ENCODE peak calls at places on chromosomes 16 and 17, in six cellular contexts. W is activated T-cell treated with anti-CD3 and anti-CD28 coated beads for 24 hours; H is stimulated activated CD4-positive, alpha-beta T cell treated with anti-CD3 and anti-CD28 coated beads, Interleukin-4, amount 100 ng/mL, for 1 hour; L is sciatic nerve; D is WTC11; J is activated gamma-delta T cell. P is an unnamed sample.

GRCh38 chr17:67365762-67366192 is 600 bp downstream of the PSMD12 start:
- DNase-seq in D (no peak), H (no peak), J (no peak), L (no peak), W (peak; percentile 29), P (no peak)

GRCh38 chr16:51960931-51961330 is 586.0 kb downstream of the TOX3 start:
- DNase-seq in L (no peak), H (no peak), D (no peak), W (no peak), J (no peak), P (no peak)

GRCh38 chr16:3058173-3059030 is 7.0 kb upstream of the IL32 start:
- DNase-seq in W (no peak), J (no peak), L (no peak), H (peak; percentile 57), D (peak; percentile 76), P (peak; percentile 28)

GRCh38 chr16:11687606-11688519 is 19.6 kb downstream of the SNN start:
- DNase-seq in L (no peak), W (no peak), J (no peak), H (no peak), D (no peak), P (no peak)

GRCh38 chr17:16025202-16025601 is 25.6 kb downstream of the TTC19 start:
- DNase-seq in L (no peak), D (no peak), H (no peak), W (no peak), J (no peak), P (no peak)

GRCh38 chr17:216625-217024 is 35.2 kb upstream of the DOC2B start:
- DNase-seq in W (no peak), J (no peak), D (no peak), L (no peak), H (no peak), P (no peak)

GRCh38 chr16:26194526-26194925 is 502.8 kb downstream of the HS3ST4 start:
- DNase-seq in J (no peak), H (no peak), D (no peak), W (no peak), L (no peak), P (no peak)

GRCh38 chr17:7781467-7781866 is 52.5 kb upstream of the KDM6B start:
- DNase-seq in L (no peak), D (no peak), H (no peak), W (no peak), J (no peak), P (no peak)

GRCh38 chr17:7018331-7018964 is 4.4 kb upstream of the BCL6B start:
- DNase-seq in L (no peak), J (no peak), W (no peak), H (no peak), D (no peak), P (no peak)

GRCh38 chr17:50914510-50914849 is 48.3 kb upstream of the TOB1 start:
- DNase-seq in H (no peak), D (no peak), W (no peak), L (no peak), J (no peak), P (no peak)

GRCh38 chr17:72587156-72587555 is 466.3 kb downstream of the SOX9 start:
- DNase-seq in J (no peak), L (no peak), H (no peak), D (no peak), W (no peak), P (no peak)

GRCh38 chr16:30185683-30186421 is 2.5 kb downstream of the CORO1A start:
- DNase-seq in H (peak; percentile 72), D (no peak), J (peak; percentile 76), W (peak; percentile 70), L (no peak), P (no peak)

GRCh38 chr16:71258371-71258770 is 27.8 kb upstream of the HYDIN start:
- DNase-seq in D (no peak), J (no peak), L (no peak), H (no peak), W (no peak), P (no peak)

GRCh38 chr16:2773188-2773968 is 3.7 kb downstream of the ELOB start:
- DNase-seq in W (no peak), H (no peak), D (no peak), J (no peak), L (no peak), P (no peak)

GRCh38 chr17:20206068-20206467 is 196.9 kb downstream of the SPECC1 start:
- DNase-seq in J (no peak), H (peak; percentile 18), W (peak; percentile 10), D (no peak), L (no peak), P (no peak)

GRCh38 chr17:16428098-16428882 is 12.9 kb downstream of the TRPV2 start:
- DNase-seq in W (peak; percentile 51), L (no peak), J (no peak), H (peak; percentile 67), D (peak; percentile 74), P (no peak)

GRCh38 chr17:78962345-78962983 is 17.3 kb downstream of the LGALS3BP start:
- DNase-seq in J (no peak), L (no peak), D (no peak), H (no peak), W (no peak), P (peak; percentile 10)

GRCh38 chr17:59165933-59166342 is 10.4 kb downstream of the PRR11 start:
- DNase-seq in D (peak; percentile 57), W (peak; percentile 11), J (no peak), H (peak; percentile 26), L (no peak), P (peak; percentile 29)

GRCh38 chr17:62111562-62112180 is 46.6 kb upstream of the MED13 start:
- DNase-seq in L (no peak), H (no peak), D (no peak), J (no peak), W (no peak), P (no peak)

GRCh38 chr17:19943026-19943425 is 34.6 kb downstream of the AKAP10 start:
- DNase-seq in H (no peak), J (no peak), W (no peak), D (no peak), L (no peak), P (no peak)

GRCh38 chr17:31788571-31788946 is 70.5 kb downstream of the COPRS start:
- DNase-seq in D (no peak), L (no peak), W (no peak), H (no peak), J (no peak), P (no peak)

GRCh38 chr17:19897108-19897854 is 29.5 kb upstream of the ULK2 start:
- DNase-seq in W (no peak), D (no peak), H (no peak), J (no peak), L (peak; percentile 72), P (no peak)

GRCh38 chr17:50290074-50290702 is 15.9 kb downstream of the TMEM92 start:
- DNase-seq in D (no peak), L (no peak), W (no peak), H (no peak), J (no peak), P (peak; percentile 34)

GRCh38 chr16:23578096-23578830 is 17.9 kb downstream of the NDUFAB1 start:
- DNase-seq in L (no peak), H (no peak), D (no peak), W (no peak), J (no peak), P (no peak)

GRCh38 chr16:72811188-72811720 is 236.7 kb downstream of the ZFHX3 start:
- DNase-seq in J (no peak), L (no peak), W (no peak), D (no peak), H (no peak), P (no peak)

GRCh38 chr16:50295541-50296132 is 29.3 kb downstream of the ADCY7 start:
- DNase-seq in W (no peak), D (no peak), J (no peak), H (no peak), L (no peak), P (no peak)

GRCh38 chr17:31448467-31449077 is 57.1 kb downstream of the RAB11FIP4 start:
- DNase-seq in J (no peak), D (no peak), L (no peak), W (no peak), H (no peak), P (no peak)

GRCh38 chr17:48728232-48729231 is at the start of gene HOXB13:
- DNase-seq in D (no peak), L (no peak), W (peak; percentile 27), H (peak; percentile 53), J (no peak), P (peak; percentile 41)

GRCh38 chr17:73020110-73020509 is 72.4 kb downstream of the SLC39A11 start:
- DNase-seq in D (no peak), L (no peak), W (no peak), H (no peak), J (no peak), P (no peak)

GRCh38 chr17:60971515-60972369 is 294.1 kb downstream of the BCAS3 start:
- DNase-seq in J (no peak), W (peak; percentile 21), L (peak; percentile 62), H (peak; percentile 16), D (peak; percentile 49), P (peak; percentile 30)

GRCh38 chr17:39217734-39218369 is 7.9 kb downstream of the STAC2 start:
- DNase-seq in D (no peak), J (no peak), H (no peak), W (no peak), L (no peak), P (no peak)

GRCh38 chr17:17690156-17690737 is 9.0 kb downstream of the RAI1 start:
- DNase-seq in J (no peak), H (no peak), D (no peak), L (no peak), W (no peak), P (no peak)

GRCh38 chr17:15247891-15248529 is 17.1 kb downstream of the PMP22 start:
- DNase-seq in H (no peak), D (peak; percentile 24), L (no peak), W (no peak), J (no peak), P (no peak)

GRCh38 chr17:79945591-79946255 is 89.9 kb downstream of the TBC1D16 start:
- DNase-seq in L (no peak), D (no peak), H (no peak), J (no peak), W (no peak), P (no peak)

GRCh38 chr16:84742561-84743200 is 42.9 kb downstream of the USP10 start:
- DNase-seq in W (no peak), J (no peak), H (no peak), L (no peak), D (no peak), P (no peak)

GRCh38 chr16:55562936-55563335 is 3.5 kb upstream of the CAPNS2 start:
- DNase-seq in J (no peak), D (no peak), H (no peak), L (no peak), W (no peak), P (no peak)

GRCh38 chr16:58306327-58306726 is 11.5 kb upstream of the PRSS54 start:
- DNase-seq in W (peak; percentile 31), D (peak; percentile 36), L (no peak), J (no peak), H (peak; percentile 56), P (no peak)

GRCh38 chr17:78019367-78019975 is 61.0 kb downstream of the TNRC6C start:
- DNase-seq in D (no peak), H (no peak), L (no peak), J (no peak), W (no peak), P (peak; percentile 45)

GRCh38 chr17:16962804-16963203 is 9.1 kb downstream of the TNFRSF13B start:
- DNase-seq in J (no peak), D (no peak), W (no peak), L (no peak), H (no peak), P (peak; percentile 28)

GRCh38 chr17:6162216-6162615 is 92.0 kb downstream of the WSCD1 start:
- DNase-seq in L (no peak), D (peak; percentile 33), W (no peak), H (no peak), J (no peak), P (no peak)

P was measured in SW 1271.